ENCODE peak calls at places on chromosomes 3 and 15, in eight cellular contexts. P is IMR-90; I is bronchial epithelial cell; X is B cell; L is mucosa of gallbladder; S is endothelial cell; D is activated naive CD8-positive, alpha-beta T cell treated with anti-CD3 and anti-CD28 coated beads, Interleukin-2, amount 50 U/mL, for 24 hours; M is osteocyte. E is an unnamed sample.

GRCh38 chr3:39099738-39100499 is 7.5 kb downstream of the GORASP1 start:
- DNase-seq in X (no peak), M (peak), L (no peak), S (no peak), I (no peak), D (no peak), P (no peak), E (no peak)

GRCh38 chr3:127612966-127613365 is 14.8 kb downstream of the MCM2 start:
- DNase-seq in I (peak), M (no peak), P (no peak), D (no peak), X (no peak), S (no peak), L (no peak), E (no peak)

GRCh38 chr15:72199721-72200212 is 2.2 kb upstream of the GRAMD2A start:
- DNase-seq in S (peak), X (peak), I (peak), L (peak), M (no peak), P (peak), D (peak), E (peak)

GRCh38 chr15:30001592-30001991 is 81.2 kb upstream of the GOLGA8J start:
- DNase-seq in S (no peak), I (no peak), X (no peak), P (no peak), L (no peak), M (no peak), D (no peak), E (no peak)

GRCh38 chr3:72665701-72666443 is 182.4 kb downstream of the SHQ1 start:
- DNase-seq in L (peak), D (peak), I (peak), S (peak), P (no peak), M (no peak), X (peak), E (no peak)

GRCh38 chr3:46812237-46812791 is 50.9 kb downstream of the MYL3 start:
- DNase-seq in X (peak), I (peak), S (peak), M (no peak), P (peak), L (peak), D (peak), E (no peak)

GRCh38 chr3:131526801-131527347 is 24.1 kb upstream of the MRPL3 start:
- DNase-seq in I (no peak), X (no peak), L (no peak), M (no peak), S (peak), D (peak), P (peak), E (no peak)

GRCh38 chr3:151630938-151631417 is 102.7 kb upstream of the AADACL2 start:
- DNase-seq in I (peak), S (no peak), X (no peak), M (no peak), P (peak), L (no peak), D (no peak), E (no peak)

GRCh38 chr15:58521293-58521991 is 89.7 kb downstream of the LIPC start:
- DNase-seq in I (peak), L (peak), D (no peak), S (peak), M (no peak), P (peak), X (no peak), E (peak)

GRCh38 chr3:15271030-15271429 is 61.4 kb downstream of the SH3BP5 start:
- DNase-seq in S (no peak), I (no peak), P (no peak), X (no peak), M (peak), L (no peak), D (no peak), E (no peak)

GRCh38 chr3:124401841-124402240 is 328.4 kb upstream of the UMPS start:
- DNase-seq in P (peak), X (no peak), M (no peak), S (no peak), L (no peak), I (no peak), D (no peak), E (no peak)

GRCh38 chr3:127959041-127959440 is 44.0 kb downstream of the KBTBD12 start:
- DNase-seq in D (no peak), X (no peak), M (no peak), L (no peak), P (no peak), S (no peak), I (peak), E (no peak)

GRCh38 chr3:194296448-194296831 is 54.7 kb downstream of the CPN2 start:
- DNase-seq in X (no peak), I (peak), D (no peak), L (peak), M (no peak), P (peak), S (no peak), E (peak)

GRCh38 chr15:30885814-30886213 is 17.9 kb upstream of the FAN1 start:
- DNase-seq in I (no peak), D (no peak), S (peak), L (no peak), X (no peak), M (no peak), P (peak), E (no peak)

GRCh38 chr15:44729394-44729913 is 6.9 kb upstream of the TRIM69 start:
- DNase-seq in I (no peak), M (no peak), X (no peak), L (no peak), S (no peak), P (peak), D (peak), E (peak)

GRCh38 chr3:171586274-171586673 is 126.1 kb upstream of the TNIK start:
- DNase-seq in M (no peak), D (no peak), L (no peak), P (no peak), S (no peak), I (no peak), X (no peak), E (no peak)

GRCh38 chr15:86615816-86616215 is 536.1 kb downstream of the AGBL1 start:
- DNase-seq in M (no peak), S (no peak), L (no peak), I (no peak), D (no peak), X (no peak), P (no peak), E (no peak)

GRCh38 chr15:90018216-90018831 is 17.2 kb downstream of the ZNF710 start:
- DNase-seq in P (no peak), D (no peak), M (no peak), X (no peak), L (no peak), I (no peak), S (no peak), E (no peak)

GRCh38 chr3:40616420-40616819 is 91.7 kb downstream of the ZNF621 start:
- DNase-seq in M (peak), D (no peak), L (no peak), X (no peak), S (no peak), P (no peak), I (no peak), E (no peak)

GRCh38 chr3:63936929-63937328 is 24.7 kb upstream of the SCAANT1 start:
- DNase-seq in X (no peak), L (no peak), M (no peak), D (no peak), I (no peak), P (no peak), S (no peak), E (no peak)

GRCh38 chr15:55552926-55553325 is 35.2 kb downstream of the PYGO1 start:
- DNase-seq in I (no peak), P (peak), X (no peak), M (no peak), D (no peak), S (no peak), L (no peak), E (no peak)

GRCh38 chr15:95277266-95277665 is 1045.9 kb downstream of the MCTP2 start:
- DNase-seq in M (no peak), D (no peak), I (peak), L (no peak), P (peak), X (no peak), S (no peak), E (peak)

GRCh38 chr3:123559040-123559861 is 25.6 kb downstream of the HACD2 start:
- DNase-seq in I (peak), X (peak), S (peak), L (peak), M (no peak), P (peak), D (no peak), E (no peak)

GRCh38 chr3:40191850-40192448 is 117.6 kb upstream of the EIF1B start:
- DNase-seq in D (peak), M (peak), S (peak), X (peak), L (peak), I (peak), P (peak), E (no peak)

GRCh38 chr3:38604246-38604645 is 45.2 kb downstream of the SCN5A start:
- DNase-seq in X (no peak), M (no peak), S (no peak), L (no peak), I (no peak), D (no peak), P (no peak), E (no peak)

GRCh38 chr3:157271283-157271882 is 111.4 kb upstream of the CCNL1 start:
- DNase-seq in D (no peak), L (no peak), I (no peak), X (no peak), P (no peak), S (no peak), M (no peak), E (no peak)

GRCh38 chr15:60752973-60753720 is 274.2 kb upstream of the ICE2 start:
- DNase-seq in X (no peak), P (no peak), L (no peak), I (peak), M (no peak), D (no peak), S (no peak), E (no peak)

GRCh38 chr15:38401716-38402115 is 52.2 kb upstream of the FAM98B start:
- DNase-seq in M (no peak), I (no peak), L (no peak), D (no peak), X (no peak), P (no peak), S (no peak), E (no peak)

GRCh38 chr3:8186213-8186612 is 315.4 kb upstream of the LMCD1 start:
- DNase-seq in L (no peak), X (no peak), P (no peak), D (no peak), I (no peak), S (no peak), M (no peak), E (no peak)

GRCh38 chr15:57752426-57752825 is 45.9 kb downstream of the POLR2M start:
- DNase-seq in M (no peak), S (no peak), D (no peak), L (no peak), X (no peak), I (no peak), P (no peak), E (no peak)

GRCh38 chr3:172314616-172315015 is 133.6 kb downstream of the GHSR start:
- DNase-seq in X (no peak), D (no peak), M (no peak), L (no peak), S (no peak), P (no peak), I (no peak), E (no peak)